ENCODE peak calls at places on chromosomes 4 and X, in eight cellular contexts. Y is suprapubic skin, U is WTC11, F is uterus, J is AG09309, R is dorsolateral prefrontal cortex, I is CD14-positive monocyte, Q is cardiac muscle cell. W is an unnamed sample.

GRCh38 chrX:29962061-29962460 is 253.3 kb upstream of the MAGEB2 start:
- DNase-seq in J (no peak), R (no peak), Y (no peak), U (no peak), F (no peak), Q (no peak), I (no peak), W (no peak)

GRCh38 chrX:78712381-78712780 is 35.1 kb upstream of the LPAR4 start:
- DNase-seq in R (no peak), Y (no peak), I (no peak), F (no peak), U (no peak), Q (no peak), J (no peak), W (no peak)

GRCh38 chr4:15240764-15241163 is 187.1 kb upstream of the C1QTNF7 start:
- DNase-seq in U (no peak), Q (no peak), Y (no peak), R (no peak), F (no peak), J (no peak), I (no peak), W (no peak)

GRCh38 chrX:51155157-51155556 is 177.5 kb upstream of the NUDT10 start:
- DNase-seq in F (no peak), Y (no peak), U (no peak), J (no peak), R (no peak), I (no peak), Q (no peak), W (no peak)

GRCh38 chr4:106315476-106315967 is 487 bp downstream of the TBCK start:
- DNase-seq in U (no peak), R (no peak), J (no peak), F (no peak), I (no peak), Q (no peak), Y (peak), W (no peak)

GRCh38 chrX:144379156-144379555 is 495.3 kb downstream of the UBE2NL start:
- DNase-seq in R (no peak), Q (no peak), I (no peak), F (no peak), J (no peak), U (no peak), Y (no peak), W (no peak)

GRCh38 chr4:87915621-87916020 is 59.9 kb upstream of the SPP1 start:
- DNase-seq in I (no peak), R (no peak), F (no peak), U (no peak), Y (no peak), Q (no peak), J (no peak), W (no peak)

GRCh38 chr4:164819366-164819765 is 57.6 kb upstream of the APELA start:
- DNase-seq in I (no peak), R (no peak), Y (no peak), F (no peak), Q (no peak), J (no peak), U (no peak), W (no peak)

GRCh38 chr4:47882228-47882627 is 32.2 kb downstream of the NFXL1 start:
- DNase-seq in R (no peak), I (no peak), J (no peak), U (no peak), F (no peak), Y (no peak), Q (no peak), W (no peak)

GRCh38 chr4:134812611-134813010 is 611.0 kb upstream of the PABPC4L start:
- DNase-seq in F (no peak), I (no peak), U (no peak), J (no peak), R (no peak), Q (no peak), Y (no peak), W (no peak)

GRCh38 chr4:134906404-134907023 is 704.9 kb upstream of the PABPC4L start:
- DNase-seq in I (no peak), F (no peak), J (no peak), Q (peak), R (no peak), U (no peak), Y (no peak), W (peak)

GRCh38 chr4:26326791-26327190 is 6.0 kb downstream of the RBPJ start:
- DNase-seq in J (peak), I (no peak), Q (no peak), Y (no peak), R (no peak), U (no peak), F (no peak), W (no peak)

DNA sequence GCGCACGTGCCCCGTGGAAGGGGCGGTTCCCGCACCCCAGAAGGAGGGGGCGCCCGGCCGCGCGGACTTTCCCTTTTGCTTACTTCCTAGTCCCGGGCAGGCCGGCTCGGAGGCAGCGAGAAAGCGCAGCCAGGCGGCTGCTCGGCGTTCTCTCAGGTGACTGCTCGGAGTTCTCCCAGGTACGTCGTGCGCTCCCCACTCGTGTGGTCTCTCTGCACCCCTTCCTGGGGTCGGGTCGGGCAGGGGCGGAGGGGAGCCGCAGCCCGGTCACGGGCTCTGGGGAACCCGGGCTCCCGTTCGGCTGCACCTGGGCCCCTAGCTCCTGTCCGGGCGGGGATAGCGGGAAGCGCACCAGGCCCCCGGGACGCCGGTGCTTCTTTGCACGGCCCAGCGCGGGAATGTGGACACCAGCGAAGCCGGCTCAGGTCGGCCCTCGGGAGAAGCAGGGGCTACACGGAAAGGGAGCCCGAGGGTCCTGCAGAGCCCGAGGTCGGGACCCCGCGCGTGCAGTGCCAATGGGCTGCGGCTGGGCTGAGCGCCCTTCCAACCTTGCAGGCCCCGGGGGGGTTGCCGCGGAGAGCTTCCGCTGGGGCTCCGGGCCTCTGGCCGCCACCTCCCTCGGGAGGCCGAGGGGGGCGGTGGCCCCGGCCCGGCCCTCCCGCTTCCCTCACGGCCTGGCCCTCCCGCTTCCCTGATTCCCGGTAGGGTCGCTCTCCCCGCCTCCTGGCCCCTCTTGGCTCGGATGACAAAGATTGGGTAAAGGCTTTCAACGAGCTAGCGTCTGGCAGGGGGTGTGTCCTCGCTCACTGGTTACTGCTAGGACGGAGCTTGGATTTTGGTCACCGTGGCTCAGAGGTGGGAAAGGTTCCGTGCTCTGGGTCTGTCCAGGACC is at the start of gene TLR2:
- DNase-seq in J (no peak), Y (peak), U (peak), F (peak), I (peak), R (peak), Q (peak), W (peak)
- TF ChIP-seq CTCF in J (no peak), Y (no peak), U (no peak), F (no peak), I (peak), R (no peak), Q (no peak), W (no peak)

DNA sequence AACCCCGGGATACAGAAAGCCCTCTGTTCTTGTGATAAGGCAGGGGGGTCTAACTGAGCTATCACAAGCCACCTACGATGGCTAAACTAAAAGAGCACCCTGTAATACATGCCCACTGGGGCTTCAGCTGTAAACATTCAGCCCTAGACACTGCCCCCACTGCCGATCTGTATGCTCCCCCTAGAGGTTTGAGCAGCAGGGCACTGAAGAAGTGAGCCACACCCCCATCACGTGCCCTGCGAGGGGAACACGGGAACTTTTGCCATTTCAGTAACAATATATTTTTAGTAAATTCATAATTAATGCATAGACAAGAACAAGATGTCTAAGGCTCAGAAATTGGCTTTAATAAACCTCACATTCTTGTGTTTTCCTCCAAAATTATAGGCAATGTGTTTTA is 235.2 kb upstream of the SFRP2 start:
- DNase-seq in F (no peak), R (no peak), U (peak), I (no peak), Y (no peak), Q (peak), J (no peak), W (no peak)
- TF ChIP-seq CTCF in F (no peak), R (no peak), U (no peak), I (no peak), Y (no peak), Q (no peak), J (peak), W (peak)

DNA sequence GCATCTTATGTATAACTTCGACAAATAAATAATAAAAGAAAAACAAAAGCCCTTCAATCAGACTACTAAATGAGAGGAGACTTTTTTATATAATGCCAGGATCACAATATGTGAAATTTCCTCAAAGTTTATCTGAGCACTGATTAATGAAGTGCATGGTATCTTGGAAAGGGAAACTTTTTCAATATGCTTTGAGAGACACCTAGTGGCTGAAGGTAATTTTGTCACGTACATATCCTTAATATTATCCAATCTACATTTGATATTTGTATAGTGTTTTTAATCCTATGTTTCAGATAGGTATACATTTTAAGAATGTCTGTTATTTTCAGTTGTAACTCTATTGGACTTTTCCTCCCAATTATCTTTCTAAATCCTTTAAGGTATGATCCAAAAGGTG is 146.8 kb downstream of the KLHL4 start:
- DNase-seq in Q (peak), Y (no peak), R (no peak), F (no peak), I (no peak), U (no peak), J (no peak), W (no peak)
- TF ChIP-seq CTCF in Q (peak), Y (no peak), R (peak), F (peak), I (no peak), U (no peak), J (peak), W (peak)

GRCh38 chr4:185036842-185037241 is 18.6 kb downstream of the HELT start:
- DNase-seq in Q (no peak), U (no peak), R (no peak), I (no peak), J (no peak), F (no peak), Y (no peak), W (no peak)
- TF ChIP-seq CTCF in Q (no peak), U (no peak), R (no peak), I (no peak), J (no peak), F (no peak), Y (no peak), W (no peak)